ENCODE peak calls at places on chromosomes 3 and 15, in six cellular contexts. One of them, this sample, is unnamed.
A peak's percentile ranks its signal among the peaks of the same experiment; 100 is the strongest.

GRCh38 chr3:99319961-99320360 is 318.4 kb upstream of the COL8A1 start:
- DNase-seq in HCT116: no peak
- DNase-seq in HFFc6: peak; percentile 83
- DNase-seq in A549: no peak
- DNase-seq in body of pancreas: no peak
- DNase-seq in cardiac fibroblast: peak; percentile 80
- DNase-seq in this sample: no peak

GRCh38 chr15:101029971-101030661 is 111.0 kb downstream of the LRRK1 start:
- DNase-seq in HCT116: no peak
- DNase-seq in HFFc6: no peak
- DNase-seq in A549: no peak
- DNase-seq in body of pancreas: no peak
- DNase-seq in cardiac fibroblast: no peak
- DNase-seq in this sample: no peak

GRCh38 chr3:128170866-128171516 is 17.7 kb downstream of the EEFSEC start:
- DNase-seq in HCT116: peak; percentile 56
- DNase-seq in HFFc6: peak; percentile 79
- DNase-seq in A549: peak; percentile 67
- DNase-seq in body of pancreas: peak; percentile 71
- DNase-seq in cardiac fibroblast: peak; percentile 87
- DNase-seq in this sample: peak; percentile 72

GRCh38 chr15:77819841-77820728 is 187.4 kb upstream of the LINGO1 start:
- DNase-seq in HCT116: peak; percentile 38
- DNase-seq in HFFc6: no peak
- DNase-seq in A549: peak; percentile 87
- DNase-seq in body of pancreas: no peak
- DNase-seq in cardiac fibroblast: no peak
- DNase-seq in this sample: peak; percentile 72

GRCh38 chr15:86773766-86774165 is 694.1 kb downstream of the AGBL1 start:
- DNase-seq in HCT116: no peak
- DNase-seq in HFFc6: no peak
- DNase-seq in A549: no peak
- DNase-seq in body of pancreas: no peak
- DNase-seq in cardiac fibroblast: no peak
- DNase-seq in this sample: no peak

GRCh38 chr3:190003730-190004129 is 117.0 kb downstream of the P3H2 start:
- DNase-seq in HCT116: peak; percentile 22
- DNase-seq in HFFc6: peak; percentile 88
- DNase-seq in A549: peak; percentile 71
- DNase-seq in body of pancreas: peak; percentile 6
- DNase-seq in cardiac fibroblast: peak; percentile 64
- DNase-seq in this sample: peak; percentile 60

GRCh38 chr3:50436063-50436674 is 67.3 kb downstream of the CACNA2D2 start:
- DNase-seq in HCT116: peak; percentile 19
- DNase-seq in HFFc6: peak; percentile 11
- DNase-seq in A549: peak; percentile 67
- DNase-seq in body of pancreas: peak; percentile 79
- DNase-seq in cardiac fibroblast: peak; percentile 49
- DNase-seq in this sample: peak; percentile 70

GRCh38 chr15:77607111-77607893 is 25.4 kb downstream of the LINGO1 start:
- DNase-seq in HCT116: no peak
- DNase-seq in HFFc6: peak; percentile 32
- DNase-seq in A549: no peak
- DNase-seq in body of pancreas: no peak
- DNase-seq in cardiac fibroblast: peak; percentile 49
- DNase-seq in this sample: no peak

GRCh38 chr15:75661041-75661778 is 13.5 kb downstream of the SNX33 start:
- DNase-seq in HCT116: no peak
- DNase-seq in HFFc6: peak; percentile 94
- DNase-seq in A549: peak; percentile 84
- DNase-seq in body of pancreas: peak; percentile 73
- DNase-seq in cardiac fibroblast: peak; percentile 97
- DNase-seq in this sample: peak; percentile 90

GRCh38 chr15:26087395-26087794 is 224.3 kb upstream of the ATP10A start:
- DNase-seq in HCT116: no peak
- DNase-seq in HFFc6: peak; percentile 80
- DNase-seq in A549: no peak
- DNase-seq in body of pancreas: no peak
- DNase-seq in cardiac fibroblast: no peak
- DNase-seq in this sample: no peak

GRCh38 chr3:102174832-102175374 is 259.9 kb upstream of the ZPLD1 start:
- DNase-seq in HCT116: no peak
- DNase-seq in HFFc6: peak; percentile 55
- DNase-seq in A549: no peak
- DNase-seq in body of pancreas: no peak
- DNase-seq in cardiac fibroblast: no peak
- DNase-seq in this sample: no peak

GRCh38 chr15:62089616-62090015 is 22.8 kb downstream of the C2CD4A start:
- DNase-seq in HCT116: no peak
- DNase-seq in HFFc6: no peak
- DNase-seq in A549: no peak
- DNase-seq in body of pancreas: no peak
- DNase-seq in cardiac fibroblast: no peak
- DNase-seq in this sample: peak; percentile 39

GRCh38 chr3:128195802-128196201 is 42.5 kb downstream of the EEFSEC start:
- DNase-seq in HCT116: no peak
- DNase-seq in HFFc6: no peak
- DNase-seq in A549: no peak
- DNase-seq in body of pancreas: no peak
- DNase-seq in cardiac fibroblast: no peak
- DNase-seq in this sample: no peak

GRCh38 chr3:42541079-42541478 is 38.6 kb downstream of the VIPR1 start:
- DNase-seq in HCT116: no peak
- DNase-seq in HFFc6: no peak
- DNase-seq in A549: no peak
- DNase-seq in body of pancreas: no peak
- DNase-seq in cardiac fibroblast: no peak
- DNase-seq in this sample: no peak

GRCh38 chr3:42545284-42545900 is 36.4 kb downstream of the SEC22C start:
- DNase-seq in HCT116: no peak
- DNase-seq in HFFc6: no peak
- DNase-seq in A549: no peak
- DNase-seq in body of pancreas: no peak
- DNase-seq in cardiac fibroblast: no peak
- DNase-seq in this sample: no peak

GRCh38 chr3:42547401-42547945 is 34.3 kb downstream of the SEC22C start:
- DNase-seq in HCT116: peak; percentile 31
- DNase-seq in HFFc6: peak; percentile 33
- DNase-seq in A549: peak; percentile 47
- DNase-seq in body of pancreas: peak; percentile 65
- DNase-seq in cardiac fibroblast: peak; percentile 70
- DNase-seq in this sample: peak; percentile 76

GRCh38 chr3:42546691-42547213 is 35.0 kb downstream of the SEC22C start:
- DNase-seq in HCT116: no peak
- DNase-seq in HFFc6: no peak
- DNase-seq in A549: no peak
- DNase-seq in body of pancreas: no peak
- DNase-seq in cardiac fibroblast: no peak
- DNase-seq in this sample: no peak

DNA sequence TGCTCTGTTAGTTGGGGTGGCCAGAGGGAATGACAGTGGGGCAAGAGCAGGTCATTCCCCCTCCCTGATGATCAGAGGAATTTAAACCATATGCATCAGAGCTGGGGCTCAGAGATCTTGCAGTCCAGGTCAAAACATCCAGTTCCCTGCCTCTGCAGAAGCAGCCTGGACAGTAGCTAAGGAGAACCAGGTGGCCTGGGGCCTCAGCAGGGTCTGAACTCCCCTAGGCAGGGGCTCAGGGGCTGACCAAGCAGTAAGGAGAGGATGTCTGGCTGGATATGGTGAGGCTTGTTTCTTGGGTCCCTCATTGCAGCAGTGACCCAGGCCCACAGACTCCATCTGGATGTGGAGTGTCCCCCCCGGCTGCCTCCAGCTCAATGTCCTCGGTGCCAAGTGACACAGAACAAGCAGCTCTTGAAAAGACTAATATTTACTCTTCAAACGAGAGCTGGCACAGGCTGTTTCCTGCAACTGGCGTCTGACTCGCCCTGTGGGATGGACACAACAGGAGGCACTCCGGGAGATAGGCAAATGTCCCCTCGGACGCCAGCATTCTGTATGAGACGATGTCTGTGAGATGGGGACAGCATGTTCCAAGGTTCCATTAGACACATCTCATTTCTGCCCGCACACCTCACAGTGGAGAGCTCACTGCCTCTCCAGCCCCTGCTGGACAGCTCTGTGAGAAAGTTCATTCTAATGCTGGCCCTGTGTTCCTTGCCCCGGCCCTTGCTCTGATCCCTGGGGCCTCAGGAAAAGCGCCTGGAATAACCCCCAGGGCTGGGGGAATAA is 37.1 kb downstream of the SEC22C start:
- DNase-seq in HCT116: no peak
- DNase-seq in HFFc6: no peak
- DNase-seq in A549: no peak
- DNase-seq in body of pancreas: peak; percentile 87
- DNase-seq in cardiac fibroblast: no peak
- DNase-seq in this sample: peak; percentile 9
- TF ChIP-seq CTCF in HCT116: no peak
- TF ChIP-seq CTCF in HFFc6: peak; percentile 37
- TF ChIP-seq CTCF in A549: no peak
- TF ChIP-seq CTCF in body of pancreas: peak; percentile 37
- TF ChIP-seq CTCF in cardiac fibroblast: peak; percentile 25
- TF ChIP-seq CTCF in this sample: no peak

DNA sequence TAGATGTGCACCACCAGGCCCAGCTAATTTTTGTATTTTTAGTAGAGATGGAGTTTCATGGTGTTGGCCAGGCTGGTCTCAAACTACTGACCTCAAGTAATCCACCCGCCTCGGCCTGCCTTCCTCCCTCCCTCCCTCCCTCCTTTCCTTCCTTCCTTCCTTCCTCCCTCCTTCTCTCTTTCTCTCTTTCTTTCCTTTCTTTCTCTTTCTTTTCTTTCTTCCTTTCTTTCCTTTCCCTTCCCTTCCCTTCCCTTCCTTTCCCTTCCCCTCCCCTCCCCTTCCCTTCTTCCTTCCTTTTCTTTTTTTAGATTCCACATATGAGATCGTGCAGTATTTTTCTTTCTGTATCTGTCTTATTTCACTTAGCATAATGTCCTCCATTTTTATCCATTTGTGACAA is 81.3 kb downstream of the FAM81A start:
- DNase-seq in HCT116: no peak
- DNase-seq in HFFc6: no peak
- DNase-seq in A549: no peak
- DNase-seq in body of pancreas: no peak
- DNase-seq in cardiac fibroblast: no peak
- DNase-seq in this sample: no peak
- TF ChIP-seq CTCF in HCT116: no peak
- TF ChIP-seq CTCF in HFFc6: no peak
- TF ChIP-seq CTCF in A549: no peak
- TF ChIP-seq CTCF in body of pancreas: no peak
- TF ChIP-seq CTCF in cardiac fibroblast: no peak
- TF ChIP-seq CTCF in this sample: no peak

GRCh38 chr3:11909726-11910125 is 63.0 kb upstream of the TAMM41 start:
- DNase-seq in HCT116: no peak
- DNase-seq in HFFc6: no peak
- DNase-seq in A549: no peak
- DNase-seq in body of pancreas: no peak
- DNase-seq in cardiac fibroblast: no peak
- DNase-seq in this sample: no peak

GRCh38 chr3:11913316-11913715 is 66.6 kb upstream of the TAMM41 start:
- DNase-seq in HCT116: no peak
- DNase-seq in HFFc6: no peak
- DNase-seq in A549: no peak
- DNase-seq in body of pancreas: no peak
- DNase-seq in cardiac fibroblast: no peak
- DNase-seq in this sample: no peak

GRCh38 chr3:11910971-11911531 is 64.4 kb upstream of the TAMM41 start:
- DNase-seq in HCT116: no peak
- DNase-seq in HFFc6: no peak
- DNase-seq in A549: no peak
- DNase-seq in body of pancreas: peak; percentile 40
- DNase-seq in cardiac fibroblast: no peak
- DNase-seq in this sample: no peak

GRCh38 chr3:11907667-11908660 is 61.3 kb upstream of the TAMM41 start:
- DNase-seq in HCT116: no peak
- DNase-seq in HFFc6: peak; percentile 6
- DNase-seq in A549: no peak
- DNase-seq in body of pancreas: no peak
- DNase-seq in cardiac fibroblast: no peak
- DNase-seq in this sample: no peak

DNA sequence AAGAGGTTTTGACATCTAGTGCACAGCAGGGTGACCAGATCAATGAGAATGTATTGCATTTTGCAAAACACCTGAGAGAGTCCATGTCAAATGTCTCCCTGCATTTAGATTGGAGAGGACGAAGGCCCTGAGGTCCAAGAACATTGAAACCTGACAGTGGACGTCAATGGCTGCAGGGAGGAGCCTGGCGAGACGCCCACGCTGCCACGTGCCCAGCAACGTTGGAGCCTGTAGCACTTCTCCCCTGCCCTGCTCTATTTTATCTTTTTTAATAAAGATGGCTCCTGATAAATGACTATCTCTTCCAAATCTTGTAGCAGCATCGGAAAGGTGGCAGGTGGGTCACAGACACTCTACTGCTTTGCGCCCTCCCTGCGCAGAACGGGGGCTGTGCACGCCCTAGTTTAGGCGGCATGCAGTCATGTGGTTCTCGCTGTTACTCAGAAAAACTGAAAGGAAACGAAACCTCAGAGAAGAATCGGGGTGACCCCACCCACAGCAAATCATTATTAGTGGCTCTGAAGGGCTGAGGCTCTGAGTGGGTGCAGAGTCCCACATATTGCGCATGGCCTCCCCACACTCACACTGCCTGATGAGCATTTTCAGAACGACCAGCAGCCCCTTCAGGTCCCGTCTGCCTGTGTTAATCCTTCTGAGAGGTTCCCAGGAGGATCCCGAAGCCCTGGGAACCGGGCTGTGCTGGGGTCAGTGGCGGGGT is 62.5 kb upstream of the TAMM41 start:
- DNase-seq in HCT116: no peak
- DNase-seq in HFFc6: no peak
- DNase-seq in A549: no peak
- DNase-seq in body of pancreas: no peak
- DNase-seq in cardiac fibroblast: no peak
- DNase-seq in this sample: no peak
- TF ChIP-seq CTCF in HCT116: no peak
- TF ChIP-seq CTCF in HFFc6: no peak
- TF ChIP-seq CTCF in A549: no peak
- TF ChIP-seq CTCF in body of pancreas: no peak
- TF ChIP-seq CTCF in cardiac fibroblast: no peak
- TF ChIP-seq CTCF in this sample: no peak

GRCh38 chr3:72938471-72939265 is 50.8 kb downstream of the GXYLT2 start:
- DNase-seq in HCT116: peak; percentile 54
- DNase-seq in HFFc6: peak; percentile 92
- DNase-seq in A549: peak; percentile 70
- DNase-seq in body of pancreas: peak; percentile 83
- DNase-seq in cardiac fibroblast: peak; percentile 99
- DNase-seq in this sample: peak; percentile 29
- TF ChIP-seq CTCF in HCT116: peak; percentile 70
- TF ChIP-seq CTCF in HFFc6: peak; percentile 88
- TF ChIP-seq CTCF in A549: peak; percentile 79
- TF ChIP-seq CTCF in body of pancreas: no peak
- TF ChIP-seq CTCF in cardiac fibroblast: peak; percentile 69
- TF ChIP-seq CTCF in this sample: peak; percentile 58